ENCODE peak calls at places on chromosomes 4 and X, in ten cellular contexts. One of them, this sample, is unnamed.

GRCh38 chrX:24245201-24245600 is 68.7 kb downstream of the SUPT20HL2 start:
- DNase-seq in upper lobe of right lung: no peak
- DNase-seq in IMR-90: peak; percentile 70
- DNase-seq in hepatocyte: peak; percentile 61
- DNase-seq in BE2C: no peak
- DNase-seq in fibroblast of the aortic adventitia: peak; percentile 84
- DNase-seq in NB4: no peak
- DNase-seq in neural progenitor cell: peak; percentile 61
- DNase-seq in astrocyte of the spinal cord: peak; percentile 46
- DNase-seq in CD8-positive, alpha-beta memory T cell: no peak
- DNase-seq in this sample: peak; percentile 27

GRCh38 chrX:130224810-130225209 is 43.9 kb downstream of the ZNF280C start:
- DNase-seq in upper lobe of right lung: no peak
- DNase-seq in IMR-90: no peak
- DNase-seq in hepatocyte: peak; percentile 9
- DNase-seq in BE2C: no peak
- DNase-seq in fibroblast of the aortic adventitia: peak; percentile 25
- DNase-seq in NB4: peak; percentile 72
- DNase-seq in neural progenitor cell: no peak
- DNase-seq in astrocyte of the spinal cord: no peak
- DNase-seq in CD8-positive, alpha-beta memory T cell: no peak
- DNase-seq in this sample: no peak

GRCh38 chr4:57110635-57111546 is 706 bp upstream of the IGFBP7 start:
- DNase-seq in upper lobe of right lung: peak; percentile 69
- DNase-seq in IMR-90: peak; percentile 68
- DNase-seq in hepatocyte: peak; percentile 29
- DNase-seq in BE2C: no peak
- DNase-seq in fibroblast of the aortic adventitia: peak; percentile 79
- DNase-seq in NB4: peak; percentile 99
- DNase-seq in neural progenitor cell: peak; percentile 81
- DNase-seq in astrocyte of the spinal cord: peak; percentile 83
- DNase-seq in CD8-positive, alpha-beta memory T cell: no peak
- DNase-seq in this sample: peak; percentile 61

GRCh38 chrX:148609766-148610698 is 109.6 kb downstream of the AFF2 start:
- DNase-seq in upper lobe of right lung: no peak
- DNase-seq in IMR-90: no peak
- DNase-seq in hepatocyte: peak; percentile 21
- DNase-seq in BE2C: no peak
- DNase-seq in fibroblast of the aortic adventitia: peak; percentile 2
- DNase-seq in NB4: peak; percentile 78
- DNase-seq in neural progenitor cell: peak; percentile 62
- DNase-seq in astrocyte of the spinal cord: no peak
- DNase-seq in CD8-positive, alpha-beta memory T cell: no peak
- DNase-seq in this sample: peak; percentile 1

GRCh38 chrX:22220941-22221340 is 51.8 kb upstream of the CBLL2 start:
- DNase-seq in upper lobe of right lung: no peak
- DNase-seq in IMR-90: peak; percentile 88
- DNase-seq in hepatocyte: no peak
- DNase-seq in BE2C: no peak
- DNase-seq in fibroblast of the aortic adventitia: peak; percentile 56
- DNase-seq in NB4: no peak
- DNase-seq in neural progenitor cell: no peak
- DNase-seq in astrocyte of the spinal cord: peak; percentile 75
- DNase-seq in CD8-positive, alpha-beta memory T cell: no peak
- DNase-seq in this sample: peak; percentile 49

GRCh38 chr4:140944539-140944938 is 188.4 kb upstream of the TBC1D9 start:
- DNase-seq in upper lobe of right lung: no peak
- DNase-seq in IMR-90: peak; percentile 66
- DNase-seq in hepatocyte: no peak
- DNase-seq in BE2C: no peak
- DNase-seq in fibroblast of the aortic adventitia: peak; percentile 48
- DNase-seq in NB4: no peak
- DNase-seq in neural progenitor cell: no peak
- DNase-seq in astrocyte of the spinal cord: peak; percentile 76
- DNase-seq in CD8-positive, alpha-beta memory T cell: no peak
- DNase-seq in this sample: no peak

GRCh38 chr4:184265566-184266351 is 48.1 kb upstream of the ENPP6 start:
- DNase-seq in upper lobe of right lung: no peak
- DNase-seq in IMR-90: peak; percentile 61
- DNase-seq in hepatocyte: no peak
- DNase-seq in BE2C: no peak
- DNase-seq in fibroblast of the aortic adventitia: peak; percentile 28
- DNase-seq in NB4: peak; percentile 69
- DNase-seq in neural progenitor cell: no peak
- DNase-seq in astrocyte of the spinal cord: peak; percentile 36
- DNase-seq in CD8-positive, alpha-beta memory T cell: no peak
- DNase-seq in this sample: no peak

GRCh38 chrX:41692162-41692749 is 3.5 kb downstream of the GPR34 start:
- DNase-seq in upper lobe of right lung: no peak
- DNase-seq in IMR-90: peak; percentile 11
- DNase-seq in hepatocyte: no peak
- DNase-seq in BE2C: no peak
- DNase-seq in fibroblast of the aortic adventitia: peak; percentile 95
- DNase-seq in NB4: no peak
- DNase-seq in neural progenitor cell: no peak
- DNase-seq in astrocyte of the spinal cord: peak; percentile 60
- DNase-seq in CD8-positive, alpha-beta memory T cell: no peak
- DNase-seq in this sample: no peak

GRCh38 chr4:37964734-37965457 is 4.7 kb downstream of the PTTG2 start:
- DNase-seq in upper lobe of right lung: no peak
- DNase-seq in IMR-90: no peak
- DNase-seq in hepatocyte: no peak
- DNase-seq in BE2C: no peak
- DNase-seq in fibroblast of the aortic adventitia: no peak
- DNase-seq in NB4: no peak
- DNase-seq in neural progenitor cell: no peak
- DNase-seq in astrocyte of the spinal cord: no peak
- DNase-seq in CD8-positive, alpha-beta memory T cell: no peak
- DNase-seq in this sample: no peak

GRCh38 chrX:97389761-97390192 is 506.1 kb downstream of the RPA4 start:
- DNase-seq in upper lobe of right lung: no peak
- DNase-seq in IMR-90: peak; percentile 84
- DNase-seq in hepatocyte: peak; percentile 45
- DNase-seq in BE2C: no peak
- DNase-seq in fibroblast of the aortic adventitia: peak; percentile 81
- DNase-seq in NB4: peak; percentile 13
- DNase-seq in neural progenitor cell: no peak
- DNase-seq in astrocyte of the spinal cord: peak; percentile 82
- DNase-seq in CD8-positive, alpha-beta memory T cell: no peak
- DNase-seq in this sample: peak; percentile 7

DNA sequence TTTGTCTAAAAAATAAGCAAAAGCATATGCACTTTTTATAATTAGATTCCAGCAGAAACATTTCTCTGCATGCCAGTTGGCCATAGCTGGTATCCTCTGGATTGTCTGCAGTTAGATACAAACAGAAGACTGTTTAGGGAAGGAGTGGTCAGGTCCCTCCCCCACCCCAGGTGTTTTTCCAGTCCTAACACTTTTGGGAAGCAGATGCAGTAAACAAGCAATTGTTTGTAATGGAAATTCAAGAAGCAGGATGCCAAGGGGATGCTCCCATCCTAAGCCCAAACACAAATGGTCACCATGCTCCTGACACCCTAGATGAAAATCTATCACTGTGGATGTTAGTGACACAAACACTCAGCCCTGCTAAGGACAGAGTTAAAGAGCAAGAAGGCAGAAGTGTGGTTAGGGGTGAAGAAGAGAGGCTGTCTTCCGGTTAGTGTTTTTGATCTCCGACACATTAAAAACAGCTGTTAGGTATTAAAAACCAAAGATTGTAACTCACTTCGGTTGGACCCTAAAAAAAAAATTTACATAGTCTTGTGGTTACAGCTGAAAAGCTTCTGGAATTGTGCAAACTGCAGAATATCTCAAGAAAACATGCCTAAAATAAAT is 7.9 kb downstream of the LEF1 start:
- DNase-seq in upper lobe of right lung: no peak
- DNase-seq in IMR-90: no peak
- DNase-seq in hepatocyte: no peak
- DNase-seq in BE2C: no peak
- DNase-seq in fibroblast of the aortic adventitia: no peak
- DNase-seq in NB4: no peak
- DNase-seq in neural progenitor cell: no peak
- DNase-seq in astrocyte of the spinal cord: no peak
- DNase-seq in CD8-positive, alpha-beta memory T cell: peak; percentile 38
- DNase-seq in this sample: no peak
- H3K4me3 ChIP-seq in upper lobe of right lung: no peak overlapping the region
- H3K4me3 ChIP-seq in IMR-90: no peak overlapping the region
- H3K4me3 ChIP-seq in hepatocyte: no peak overlapping the region
- H3K4me3 ChIP-seq in BE2C: no peak overlapping the region
- H3K4me3 ChIP-seq in fibroblast of the aortic adventitia: no peak overlapping the region
- H3K4me3 ChIP-seq in NB4: no peak overlapping the region
- H3K4me3 ChIP-seq in neural progenitor cell: no peak overlapping the region
- H3K4me3 ChIP-seq in astrocyte of the spinal cord: no peak overlapping the region
- H3K4me3 ChIP-seq in CD8-positive, alpha-beta memory T cell: peak overlapping the region; percentile 69
- H3K4me3 ChIP-seq in this sample: no peak overlapping the region

GRCh38 chrX:121581885-121582284 is 534.5 kb downstream of the GLUD2 start:
- DNase-seq in upper lobe of right lung: no peak
- DNase-seq in IMR-90: no peak
- DNase-seq in hepatocyte: no peak
- DNase-seq in BE2C: no peak
- DNase-seq in fibroblast of the aortic adventitia: no peak
- DNase-seq in NB4: peak; percentile 1
- DNase-seq in neural progenitor cell: peak; percentile 24
- DNase-seq in astrocyte of the spinal cord: no peak
- DNase-seq in CD8-positive, alpha-beta memory T cell: no peak
- DNase-seq in this sample: peak; percentile 4

DNA sequence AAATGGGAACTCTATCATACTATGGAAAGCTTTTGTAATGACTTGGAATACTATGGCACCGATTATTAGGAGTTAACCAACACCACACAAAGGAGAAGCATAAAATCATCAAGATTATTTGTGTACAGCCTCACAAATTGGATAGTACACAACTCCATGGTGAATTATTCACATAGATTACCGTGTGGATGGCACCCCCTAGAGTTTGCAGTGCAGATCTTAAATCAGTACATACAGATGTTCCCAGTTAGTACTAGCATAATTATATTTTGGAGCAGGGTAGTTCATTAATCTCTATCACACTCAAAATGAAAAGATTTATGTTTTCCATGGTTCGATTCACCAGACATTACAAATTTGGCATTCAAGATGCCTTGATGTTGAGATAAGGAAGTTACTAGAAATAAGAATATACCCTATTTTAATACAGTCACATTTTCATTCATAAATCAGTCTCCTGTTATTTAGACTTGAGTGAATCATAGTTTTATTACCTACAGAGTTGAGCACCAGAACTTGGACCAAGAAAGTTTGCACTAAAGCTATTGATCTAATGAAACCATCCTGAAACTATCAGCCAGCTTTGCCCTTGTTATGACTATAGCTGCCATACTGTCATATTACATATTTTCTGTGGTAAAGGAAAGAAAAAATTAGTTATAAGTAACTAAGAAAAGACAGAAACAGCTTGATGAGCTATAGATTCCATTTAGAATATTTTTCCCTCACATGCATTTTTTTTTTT is 531.8 kb downstream of the GLUD2 start:
- DNase-seq in upper lobe of right lung: no peak
- DNase-seq in IMR-90: no peak
- DNase-seq in hepatocyte: peak; percentile 29
- DNase-seq in BE2C: no peak
- DNase-seq in fibroblast of the aortic adventitia: peak; percentile 22
- DNase-seq in NB4: peak; percentile 44
- DNase-seq in neural progenitor cell: peak; percentile 45
- DNase-seq in astrocyte of the spinal cord: peak; percentile 2
- DNase-seq in CD8-positive, alpha-beta memory T cell: no peak
- DNase-seq in this sample: peak; percentile 47
- H3K4me3 ChIP-seq in upper lobe of right lung: no peak overlapping the region
- H3K4me3 ChIP-seq in IMR-90: no peak overlapping the region
- H3K4me3 ChIP-seq in hepatocyte: no peak overlapping the region
- H3K4me3 ChIP-seq in BE2C: no peak overlapping the region
- H3K4me3 ChIP-seq in fibroblast of the aortic adventitia: no peak overlapping the region
- H3K4me3 ChIP-seq in NB4: no peak overlapping the region
- H3K4me3 ChIP-seq in neural progenitor cell: no peak overlapping the region
- H3K4me3 ChIP-seq in astrocyte of the spinal cord: no peak overlapping the region
- H3K4me3 ChIP-seq in CD8-positive, alpha-beta memory T cell: no peak overlapping the region
- H3K4me3 ChIP-seq in this sample: no peak overlapping the region

GRCh38 chrX:56284269-56284668 is 52.1 kb downstream of the KLF8 start:
- DNase-seq in upper lobe of right lung: no peak
- DNase-seq in IMR-90: no peak
- DNase-seq in hepatocyte: no peak
- DNase-seq in BE2C: no peak
- DNase-seq in fibroblast of the aortic adventitia: no peak
- DNase-seq in NB4: no peak
- DNase-seq in neural progenitor cell: no peak
- DNase-seq in astrocyte of the spinal cord: no peak
- DNase-seq in CD8-positive, alpha-beta memory T cell: no peak
- DNase-seq in this sample: peak; percentile 0
- H3K4me3 ChIP-seq in upper lobe of right lung: no peak overlapping the region
- H3K4me3 ChIP-seq in IMR-90: no peak overlapping the region
- H3K4me3 ChIP-seq in hepatocyte: no peak overlapping the region
- H3K4me3 ChIP-seq in BE2C: no peak overlapping the region
- H3K4me3 ChIP-seq in fibroblast of the aortic adventitia: no peak overlapping the region
- H3K4me3 ChIP-seq in NB4: no peak overlapping the region
- H3K4me3 ChIP-seq in neural progenitor cell: no peak overlapping the region
- H3K4me3 ChIP-seq in astrocyte of the spinal cord: no peak overlapping the region
- H3K4me3 ChIP-seq in CD8-positive, alpha-beta memory T cell: no peak overlapping the region
- H3K4me3 ChIP-seq in this sample: no peak overlapping the region

DNA sequence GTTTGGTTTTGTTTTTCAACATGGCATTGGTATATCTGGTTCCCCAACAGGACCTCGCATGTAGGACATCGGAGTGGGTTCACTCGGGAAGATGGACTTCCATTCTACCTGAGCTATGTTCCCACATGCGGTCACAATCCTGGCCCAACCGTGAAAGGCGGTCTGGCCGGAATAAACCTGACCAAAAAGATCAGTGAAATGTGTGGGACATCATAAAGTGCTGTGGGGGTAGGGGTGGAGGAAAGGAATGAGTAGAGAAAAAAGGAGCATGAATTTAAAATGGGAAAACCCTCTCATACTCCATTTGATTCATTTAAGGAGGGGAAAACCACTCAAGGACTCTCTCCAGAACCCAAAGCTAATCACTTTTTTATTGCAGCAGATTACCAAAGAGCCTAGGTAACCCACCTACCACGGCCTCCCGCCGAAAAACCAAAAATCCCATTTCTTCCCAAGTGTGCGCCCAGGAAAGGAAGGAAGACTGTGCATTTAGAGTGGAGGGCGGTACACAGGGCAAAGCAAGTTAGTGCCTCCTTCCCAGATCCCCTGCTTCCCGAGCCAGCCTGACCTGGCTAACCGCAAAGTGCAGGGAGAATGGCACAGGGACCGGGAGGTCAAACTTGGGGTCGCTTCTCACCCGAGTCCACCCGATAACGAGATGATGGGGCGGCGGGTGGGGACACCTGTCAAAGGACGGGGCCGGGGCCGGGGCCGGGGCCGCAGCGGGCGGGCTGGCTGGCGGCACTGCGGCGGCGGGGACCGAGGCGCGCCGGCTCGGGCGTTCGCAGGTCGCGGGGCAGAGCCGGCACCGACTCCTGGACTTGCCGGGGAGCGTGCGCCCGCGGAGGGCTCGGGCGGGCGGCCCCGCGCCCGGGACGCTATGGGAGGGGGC is 689 bp downstream of the TMEM150C start:
- DNase-seq in upper lobe of right lung: no peak
- DNase-seq in IMR-90: no peak
- DNase-seq in hepatocyte: peak; percentile 14
- DNase-seq in BE2C: peak; percentile 24
- DNase-seq in fibroblast of the aortic adventitia: no peak
- DNase-seq in NB4: no peak
- DNase-seq in neural progenitor cell: no peak
- DNase-seq in astrocyte of the spinal cord: no peak
- DNase-seq in CD8-positive, alpha-beta memory T cell: no peak
- DNase-seq in this sample: peak; percentile 27
- H3K4me3 ChIP-seq in upper lobe of right lung: peak overlapping the region; percentile 42
- H3K4me3 ChIP-seq in IMR-90: peak overlapping the region; percentile 68
- H3K4me3 ChIP-seq in hepatocyte: peak overlapping the region; percentile 60
- H3K4me3 ChIP-seq in BE2C: peak overlapping the region; percentile 43
- H3K4me3 ChIP-seq in fibroblast of the aortic adventitia: peak overlapping the region; percentile 57
- H3K4me3 ChIP-seq in NB4: no peak overlapping the region
- H3K4me3 ChIP-seq in neural progenitor cell: peak overlapping the region; percentile 59
- H3K4me3 ChIP-seq in astrocyte of the spinal cord: peak overlapping the region; percentile 38
- H3K4me3 ChIP-seq in CD8-positive, alpha-beta memory T cell: no peak overlapping the region
- H3K4me3 ChIP-seq in this sample: peak overlapping the region; percentile 63

GRCh38 chrX:53071064-53071463 is 11.1 kb upstream of the TSPYL2 start:
- DNase-seq in upper lobe of right lung: no peak
- DNase-seq in IMR-90: no peak
- DNase-seq in hepatocyte: no peak
- DNase-seq in BE2C: no peak
- DNase-seq in fibroblast of the aortic adventitia: no peak
- DNase-seq in NB4: no peak
- DNase-seq in neural progenitor cell: no peak
- DNase-seq in astrocyte of the spinal cord: no peak
- DNase-seq in CD8-positive, alpha-beta memory T cell: no peak
- DNase-seq in this sample: no peak
- H3K4me3 ChIP-seq in upper lobe of right lung: no peak overlapping the region
- H3K4me3 ChIP-seq in IMR-90: no peak overlapping the region
- H3K4me3 ChIP-seq in hepatocyte: no peak overlapping the region
- H3K4me3 ChIP-seq in BE2C: no peak overlapping the region
- H3K4me3 ChIP-seq in fibroblast of the aortic adventitia: no peak overlapping the region
- H3K4me3 ChIP-seq in NB4: no peak overlapping the region
- H3K4me3 ChIP-seq in neural progenitor cell: no peak overlapping the region
- H3K4me3 ChIP-seq in astrocyte of the spinal cord: no peak overlapping the region
- H3K4me3 ChIP-seq in CD8-positive, alpha-beta memory T cell: no peak overlapping the region
- H3K4me3 ChIP-seq in this sample: no peak overlapping the region

This sample was measured in SJCRH30.